ENCODE peak calls at places on chromosomes 3 and 15, in ten cellular contexts. U is HL-60, E is cardiac septum, B is NCI-H69, N is T-helper 2 cell, S is stomach, F is heart left ventricle, I is germinal center, T is endothelial cell, M is NT2/D1. R is an unnamed sample.

GRCh38 chr3:189001559-189001958 is 170.2 kb upstream of the TPRG1 start:
- DNase-seq in N (no peak), B (no peak), I (no peak), E (no peak), S (no peak), M (no peak), F (no peak), U (peak; percentile 8), T (no peak), R (no peak)

GRCh38 chr3:32510075-32510724 is 7.5 kb upstream of the CMTM6 start:
- DNase-seq in B (peak; percentile 68), U (no peak), S (peak; percentile 62), E (peak; percentile 87), M (peak; percentile 58), T (peak; percentile 67), N (peak; percentile 34), I (peak; percentile 73), F (no peak), R (peak; percentile 78)

GRCh38 chr3:184029456-184029950 is 2.0 kb upstream of the HTR3D start:
- DNase-seq in S (no peak), B (no peak), F (no peak), M (no peak), E (no peak), I (no peak), U (no peak), N (no peak), T (no peak), R (no peak)

GRCh38 chr15:94135748-94136147 is 95.6 kb upstream of the MCTP2 start:
- DNase-seq in F (no peak), M (no peak), U (no peak), S (no peak), E (no peak), N (no peak), I (no peak), T (no peak), B (peak; percentile 14), R (peak; percentile 4)

GRCh38 chr15:40721716-40722115 is 26.7 kb downstream of the RAD51 start:
- DNase-seq in T (no peak), S (no peak), I (no peak), N (no peak), B (no peak), F (no peak), M (no peak), U (no peak), E (no peak), R (no peak)

GRCh38 chr15:49810651-49811175 is 189.9 kb downstream of the DTWD1 start:
- DNase-seq in F (no peak), B (no peak), M (no peak), U (no peak), E (no peak), I (no peak), T (no peak), N (no peak), S (no peak), R (no peak)

GRCh38 chr3:9402410-9403228 is 5.2 kb downstream of the SETD5 start:
- DNase-seq in T (peak; percentile 64), I (no peak), M (peak; percentile 62), E (no peak), S (peak; percentile 64), N (no peak), U (no peak), B (peak; percentile 91), F (no peak), R (no peak)

GRCh38 chr3:82581350-82581749 is 819.9 kb upstream of the GBE1 start:
- DNase-seq in S (no peak), B (no peak), I (no peak), T (no peak), M (no peak), E (no peak), U (no peak), N (no peak), F (no peak), R (no peak)

GRCh38 chr15:24957691-24958090 is 2.9 kb downstream of the SNRPN start:
- DNase-seq in F (no peak), S (no peak), I (no peak), T (no peak), U (no peak), E (no peak), B (no peak), N (no peak), M (no peak), R (no peak)

R was measured in OCI-LY7.